ENCODE peak calls at places on chromosomes 12 and 14, in four cellular contexts. R, M, I and W are unnamed samples.

GRCh38 chr12:3263939-3264699 is 186.9 kb downstream of the TSPAN9 start:
- DNase-seq in M (no peak), R (no peak), I (no peak), W (no peak)

GRCh38 chr12:124000111-124000510 is 27.1 kb downstream of the ZNF664 start:
- DNase-seq in R (no peak), M (no peak), I (no peak), W (no peak)

GRCh38 chr12:118344829-118345228 is 27.9 kb downstream of the TAOK3 start:
- DNase-seq in R (no peak), M (no peak), I (no peak), W (no peak)

GRCh38 chr14:75242546-75243273 is 35.9 kb upstream of the FOS start:
- DNase-seq in R (no peak), I (no peak), M (peak), W (no peak)

GRCh38 chr14:53942970-53943750 is 13.5 kb downstream of the BMP4 start:
- DNase-seq in M (no peak), I (no peak), R (no peak), W (no peak)

GRCh38 chr14:99213101-99213500 is 58.9 kb downstream of the BCL11B start:
- DNase-seq in R (no peak), M (no peak), I (no peak), W (no peak)

GRCh38 chr12:89556976-89557375 is 31.1 kb upstream of the POC1B start:
- DNase-seq in I (no peak), M (no peak), R (no peak), W (no peak)

GRCh38 chr14:34498684-34499412 is 36.8 kb upstream of the SPTSSA start:
- DNase-seq in R (no peak), M (peak), I (no peak), W (no peak)

GRCh38 chr14:100297320-100298300 is 8.6 kb downstream of the SLC25A29 start:
- DNase-seq in I (peak), M (peak), R (peak), W (no peak)

GRCh38 chr14:94411638-94412037 is 23.2 kb upstream of the SERPINA1 start:
- DNase-seq in M (peak), I (no peak), R (no peak), W (no peak)

GRCh38 chr12:57016348-57016747 is at the start of gene TAC3:
- DNase-seq in I (no peak), M (no peak), R (no peak), W (no peak)

GRCh38 chr14:30620178-30620577 is 1.9 kb upstream of the SCFD1 start:
- DNase-seq in R (no peak), M (no peak), I (no peak), W (no peak)

GRCh38 chr14:95296595-95297365 is 22.9 kb downstream of the CLMN start:
- DNase-seq in M (no peak), R (no peak), I (no peak), W (no peak)

GRCh38 chr14:89428556-89429196 is 11.6 kb upstream of the FOXN3 start:
- DNase-seq in I (peak), R (peak), M (peak), W (no peak)

GRCh38 chr12:117854339-117855012 is 114.3 kb downstream of the KSR2 start:
- DNase-seq in I (no peak), R (peak), M (peak), W (peak)

GRCh38 chr12:71947645-71948105 is 9.0 kb downstream of the TPH2 start:
- DNase-seq in I (no peak), R (peak), M (no peak), W (peak)

GRCh38 chr12:107287436-107288413 is 194.4 kb upstream of the CRY1 start:
- DNase-seq in I (no peak), M (no peak), R (no peak), W (no peak)

GRCh38 chr14:46902837-46903236 is 251.3 kb upstream of the RPL10L start:
- DNase-seq in I (no peak), M (no peak), R (peak), W (no peak)

GRCh38 chr12:79566452-79566851 is 124.3 kb downstream of the PAWR start:
- DNase-seq in R (no peak), M (peak), I (no peak), W (no peak)

GRCh38 chr14:65224799-65225198 is 122.5 kb upstream of the MAX start:
- DNase-seq in I (peak), R (peak), M (peak), W (no peak)

GRCh38 chr14:61749867-61750266 is 12.4 kb upstream of the SNAPC1 start:
- DNase-seq in I (no peak), M (no peak), R (no peak), W (no peak)

GRCh38 chr12:3832738-3833137 is 40.5 kb downstream of the PARP11 start:
- DNase-seq in I (no peak), M (no peak), R (no peak), W (no peak)

GRCh38 chr12:102883204-102883799 is 33.7 kb downstream of the PAH start:
- DNase-seq in I (peak), R (peak), M (peak), W (peak)

GRCh38 chr12:113961921-113962710 is 4.0 kb downstream of the RBM19 start:
- DNase-seq in R (no peak), M (no peak), I (no peak), W (no peak)

GRCh38 chr14:105196228-105196960 is 15.3 kb upstream of the NUDT14 start:
- DNase-seq in R (no peak), M (no peak), I (no peak), W (peak)

GRCh38 chr14:54686219-54686870 is 119.4 kb downstream of the SAMD4A start:
- DNase-seq in M (no peak), I (no peak), R (peak), W (no peak)

GRCh38 chr12:116324684-116325664 is 47.5 kb upstream of the MED13L start:
- DNase-seq in R (peak), I (no peak), M (no peak), W (no peak)

GRCh38 chr14:23294346-23294733 is 8.3 kb downstream of the PPP1R3E start:
- DNase-seq in R (no peak), M (no peak), I (no peak), W (no peak)

GRCh38 chr14:63039800-63040380 is 5.4 kb downstream of the KCNH5 start:
- DNase-seq in R (peak), M (no peak), I (no peak), W (no peak)

GRCh38 chr14:104237651-104238423 is 99.5 kb downstream of the KIF26A start:
- DNase-seq in I (peak), R (no peak), M (no peak), W (no peak)

GRCh38 chr12:75947171-75947723 is 84.3 kb downstream of the PHLDA1 start:
- DNase-seq in M (no peak), I (no peak), R (no peak), W (no peak)

GRCh38 chr14:61625171-61625570 is 70.1 kb upstream of the HIF1A start:
- DNase-seq in R (no peak), M (no peak), I (no peak), W (no peak)

GRCh38 chr12:122545855-122546254 is 18.8 kb downstream of the KNTC1 start:
- DNase-seq in R (no peak), I (no peak), M (no peak), W (no peak)

GRCh38 chr14:65160091-65160490 is 57.8 kb upstream of the MAX start:
- DNase-seq in I (no peak), M (no peak), R (no peak), W (no peak)

GRCh38 chr12:72448089-72448488 is 175.9 kb downstream of the TRHDE start:
- DNase-seq in M (no peak), I (no peak), R (no peak), W (no peak)

GRCh38 chr12:130850418-130851021 is 11.5 kb upstream of the STX2 start:
- DNase-seq in I (no peak), M (no peak), R (no peak), W (no peak)